ENCODE peak calls at places on chromosome 2, in five cellular contexts. O is H1, Z is IMR-90, Y is neuronal stem cell, K is mesenchymal stem cell. G is an unnamed sample.

GRCh38 chr2:81276595-81276994 is 972.0 kb upstream of the LRRTM1 start:
- DNase-seq in Y (no peak), Z (no peak), K (no peak), O (no peak), G (no peak)

GRCh38 chr2:36650031-36650430 is 46.5 kb upstream of the VIT start:
- DNase-seq in Y (no peak), K (peak), Z (peak), O (no peak), G (peak)

GRCh38 chr2:187541086-187542085 is 12.8 kb downstream of the TFPI start:
- DNase-seq in K (peak), Y (no peak), O (no peak), Z (peak), G (no peak)

GRCh38 chr2:233075966-233076339 is 15.8 kb downstream of the INPP5D start:
- DNase-seq in K (no peak), Y (no peak), O (no peak), Z (no peak), G (no peak)

GRCh38 chr2:189421644-189422043 is 19.6 kb upstream of the WDR75 start:
- DNase-seq in Z (peak), K (peak), Y (no peak), O (no peak), G (no peak)

GRCh38 chr2:24304098-24304497 is 56.2 kb downstream of the ITSN2 start:
- DNase-seq in Y (no peak), K (peak), O (no peak), Z (peak), G (no peak)

GRCh38 chr2:95728878-95729511 is 137.2 kb downstream of the TRIM43 start:
- DNase-seq in Z (peak), O (peak), K (peak), Y (peak), G (peak)

GRCh38 chr2:10571057-10571456 is 118.7 kb downstream of the NOL10 start:
- DNase-seq in Z (no peak), K (no peak), O (no peak), Y (no peak), G (no peak)

GRCh38 chr2:16666453-16666801 is 793 bp upstream of the CYRIA start:
- DNase-seq in Z (peak), K (peak), Y (no peak), O (peak), G (peak)

GRCh38 chr2:218272531-218273212 is 2.4 kb downstream of the PNKD start:
- DNase-seq in K (peak), Y (peak), Z (peak), O (peak), G (peak)

GRCh38 chr2:213105212-213105611 is 46.2 kb downstream of the IKZF2 start:
- DNase-seq in O (no peak), Y (no peak), K (no peak), Z (no peak), G (no peak)

GRCh38 chr2:23669413-23670244 is 257.3 kb downstream of the ATAD2B start:
- DNase-seq in O (no peak), Z (peak), Y (no peak), K (no peak), G (no peak)

GRCh38 chr2:165161510-165161909 is 42.3 kb downstream of the SCN3A start:
- DNase-seq in Y (no peak), O (no peak), Z (peak), K (peak), G (no peak)

GRCh38 chr2:233062447-233062842 is 2.3 kb downstream of the INPP5D start:
- DNase-seq in O (no peak), Z (no peak), Y (no peak), K (no peak), G (no peak)

GRCh38 chr2:236682651-236683422 is 113.2 kb downstream of the ACKR3 start:
- DNase-seq in K (no peak), O (no peak), Y (no peak), Z (no peak), G (no peak)

GRCh38 chr2:205187731-205188130 is 494.6 kb upstream of the NRP2 start:
- DNase-seq in Y (no peak), Z (peak), O (no peak), K (no peak), G (no peak)

GRCh38 chr2:232482301-232483238 is 5.1 kb downstream of the ECEL1 start:
- DNase-seq in Z (no peak), K (no peak), O (no peak), Y (no peak), G (peak)

GRCh38 chr2:10862330-10862729 is 49.4 kb upstream of the KCNF1 start:
- DNase-seq in O (no peak), Y (no peak), Z (no peak), K (no peak), G (no peak)

GRCh38 chr2:158034198-158034831 is 67.4 kb upstream of the UPP2 start:
- DNase-seq in Z (peak), Y (peak), O (no peak), K (peak), G (peak)

GRCh38 chr2:142025394-142025793 is 105.4 kb downstream of the LRP1B start:
- DNase-seq in K (no peak), Y (no peak), O (no peak), Z (no peak), G (no peak)

GRCh38 chr2:105929506-105929905 is 184.8 kb downstream of the NCK2 start:
- DNase-seq in O (no peak), Z (no peak), Y (no peak), K (no peak), G (no peak)

GRCh38 chr2:177893880-177894279 is 178.7 kb downstream of the PDE11A start:
- DNase-seq in Z (no peak), Y (no peak), O (no peak), K (no peak), G (no peak)

GRCh38 chr2:42881732-42882131 is 89.3 kb upstream of the HAAO start:
- DNase-seq in Y (no peak), O (no peak), Z (peak), K (no peak), G (no peak)

GRCh38 chr2:217911283-217911965 is 91.4 kb downstream of the TNS1 start:
- DNase-seq in K (no peak), O (no peak), Z (no peak), Y (no peak), G (no peak)

GRCh38 chr2:1722692-1723091 is 21.6 kb downstream of the PXDN start:
- DNase-seq in K (no peak), O (no peak), Z (no peak), Y (no peak), G (no peak)

GRCh38 chr2:28406276-28407096 is 13.8 kb downstream of the FOSL2 start:
- DNase-seq in Z (peak), O (no peak), Y (no peak), K (peak), G (no peak)

GRCh38 chr2:190382851-190383250 is 25.3 kb upstream of the MFSD6 start:
- DNase-seq in O (no peak), Y (no peak), Z (peak), K (peak), G (no peak)

GRCh38 chr2:72143441-72144356 is 4.0 kb downstream of the CYP26B1 start:
- DNase-seq in K (peak), Z (no peak), Y (no peak), O (peak), G (peak)

GRCh38 chr2:207530160-207531023 is 630 bp downstream of the CREB1 start:
- DNase-seq in Z (no peak), O (no peak), K (peak), Y (no peak), G (no peak)

GRCh38 chr2:13002536-13002935 is 285.8 kb downstream of the TRIB2 start:
- DNase-seq in K (no peak), Z (no peak), O (no peak), Y (no peak), G (no peak)

DNA sequence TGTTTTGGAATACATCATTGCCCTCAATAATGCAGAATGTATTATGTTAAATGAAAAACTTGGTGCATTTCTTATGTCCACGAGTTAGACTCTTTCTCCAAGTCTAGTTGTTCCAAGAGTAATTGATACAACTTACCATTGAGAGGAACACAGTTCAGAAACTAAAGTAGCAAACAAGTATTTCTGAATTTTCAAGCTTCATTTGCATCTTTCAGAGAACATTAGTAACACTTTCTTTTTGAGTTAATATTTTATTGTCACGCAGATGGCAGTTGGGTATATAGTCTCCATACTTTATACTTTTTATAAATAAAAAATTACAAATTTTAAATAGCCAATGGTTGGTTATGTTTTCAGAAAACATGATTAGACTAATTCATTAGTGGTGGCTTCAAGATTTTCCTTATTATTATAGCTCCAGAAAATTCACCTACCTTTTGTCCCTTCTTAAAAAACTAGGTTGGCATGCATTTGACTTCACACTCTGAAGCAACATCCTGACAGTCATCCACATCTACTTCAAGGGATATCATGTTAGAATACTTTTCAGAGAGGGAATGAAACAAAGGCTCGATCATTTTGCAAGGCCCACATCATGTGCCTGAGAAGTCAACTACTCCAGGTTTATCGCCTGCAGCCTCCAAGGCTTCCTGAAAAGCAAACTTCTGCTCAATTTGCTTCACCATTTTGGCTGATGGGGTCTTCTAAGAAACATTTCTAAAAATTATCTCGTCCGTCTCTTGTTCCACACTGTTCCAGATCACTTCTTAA is 29.9 kb downstream of the LYPD6B start:
- DNase-seq in O (no peak), Z (no peak), Y (no peak), K (peak), G (no peak)
- H3K14ac ChIP-seq in O (no peak), Z (peak), Y (no peak), K (no peak), G (no peak)

DNA sequence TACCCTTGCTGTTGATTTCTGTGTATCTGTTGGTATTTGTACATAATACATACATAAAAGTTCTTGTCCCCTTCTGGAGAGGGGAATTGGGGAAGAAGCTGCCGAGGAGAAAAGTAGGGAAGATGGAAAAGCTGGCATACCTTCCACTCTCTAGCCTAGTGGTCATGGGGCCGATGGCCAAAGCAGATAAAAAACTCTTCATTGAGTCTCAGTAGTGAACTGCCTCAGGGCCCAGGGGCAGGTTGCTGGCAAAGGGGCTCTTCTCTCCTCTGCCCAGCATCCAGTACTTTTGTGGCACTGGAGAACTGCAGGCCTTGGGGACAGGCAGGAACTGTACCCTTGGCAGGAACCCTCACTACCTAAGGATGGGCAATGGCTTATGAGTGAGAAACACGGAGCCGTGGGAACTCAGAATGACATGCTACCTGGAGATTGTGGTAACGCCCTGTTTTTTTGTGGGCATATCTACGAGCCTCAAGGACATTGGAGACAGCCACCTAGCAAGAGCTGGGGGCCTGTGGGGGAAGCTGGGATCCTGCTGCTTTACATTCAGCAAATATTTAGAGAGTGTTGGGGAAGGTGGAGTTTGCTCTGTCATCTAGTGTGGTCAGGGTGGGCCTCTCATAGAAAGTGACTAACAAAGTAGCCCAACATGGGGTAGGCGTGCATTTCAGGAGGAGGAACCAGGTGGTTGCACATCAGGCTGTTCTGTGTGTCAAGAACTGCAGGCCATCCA is 22.6 kb upstream of the ITGB6 start:
- DNase-seq in O (no peak), Z (no peak), Y (no peak), K (no peak), G (no peak)
- H3K14ac ChIP-seq in O (no peak), Z (peak), Y (no peak), K (no peak), G (no peak)

DNA sequence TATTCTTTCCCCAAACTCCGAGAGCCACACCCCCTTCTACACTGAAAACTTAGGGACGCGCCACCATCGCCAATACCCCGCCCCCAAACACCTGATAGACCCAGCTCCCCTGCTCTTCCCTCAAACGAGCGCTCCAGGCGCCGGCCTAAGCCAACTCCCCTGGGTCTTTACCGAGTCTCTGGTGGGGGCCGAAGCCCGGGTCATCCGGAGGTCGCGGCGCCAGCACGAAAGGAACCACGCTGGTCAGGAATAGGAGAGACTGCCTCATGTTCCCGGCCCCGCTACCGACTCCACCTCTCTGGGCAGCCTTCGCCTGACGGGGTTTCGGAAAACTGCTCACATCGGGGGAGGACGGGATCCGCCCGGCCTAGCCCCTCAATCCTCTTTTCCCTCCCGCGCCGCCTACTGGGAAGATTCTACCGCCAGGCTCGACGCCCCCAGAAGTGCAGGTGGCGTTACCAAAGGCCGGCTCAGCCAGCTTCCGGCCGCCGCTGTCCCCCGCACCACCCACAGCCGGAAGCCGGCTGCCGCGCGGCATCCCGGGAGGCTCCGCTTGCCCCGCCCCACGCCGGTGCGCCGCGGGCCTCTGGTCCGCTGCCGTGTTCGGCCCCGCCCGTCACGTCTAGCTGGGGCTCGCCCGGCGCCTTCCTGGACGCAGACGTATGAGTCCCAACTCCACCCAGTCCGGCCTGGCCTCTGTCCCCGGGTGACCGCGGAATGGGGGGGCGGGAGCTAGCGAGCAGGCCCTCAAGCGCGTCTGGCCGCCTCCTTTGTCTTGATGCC is at the start of gene ADAM17:
- DNase-seq in O (peak), K (peak), Z (peak), Y (peak), G (peak)
- H3K14ac ChIP-seq in O (no peak), K (peak), Z (peak), Y (peak), G (peak)

DNA sequence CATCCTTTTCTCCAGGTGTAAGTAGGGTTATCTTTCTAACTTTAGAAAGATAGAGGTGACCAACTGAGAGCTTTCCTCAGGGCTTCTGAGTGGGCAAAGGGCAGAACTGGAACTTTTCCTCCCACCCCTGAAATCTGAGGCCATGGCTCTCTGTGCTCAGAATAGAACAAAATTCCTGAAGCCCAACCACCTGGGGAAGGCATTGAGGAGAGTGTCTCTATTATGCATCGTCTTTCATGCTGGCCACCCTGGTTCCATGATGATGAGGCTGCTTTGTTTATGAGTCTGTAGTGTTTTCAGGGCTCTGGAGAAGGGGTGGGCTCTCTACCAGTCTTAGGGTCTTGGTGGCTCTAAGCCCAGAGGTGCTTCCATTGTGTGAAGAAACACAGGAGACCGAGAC is 30.7 kb upstream of the IL1R1 start:
- DNase-seq in O (no peak), Z (no peak), Y (no peak), K (no peak), G (no peak)
- H3K14ac ChIP-seq in O (no peak), Z (peak), Y (no peak), K (no peak), G (no peak)

DNA sequence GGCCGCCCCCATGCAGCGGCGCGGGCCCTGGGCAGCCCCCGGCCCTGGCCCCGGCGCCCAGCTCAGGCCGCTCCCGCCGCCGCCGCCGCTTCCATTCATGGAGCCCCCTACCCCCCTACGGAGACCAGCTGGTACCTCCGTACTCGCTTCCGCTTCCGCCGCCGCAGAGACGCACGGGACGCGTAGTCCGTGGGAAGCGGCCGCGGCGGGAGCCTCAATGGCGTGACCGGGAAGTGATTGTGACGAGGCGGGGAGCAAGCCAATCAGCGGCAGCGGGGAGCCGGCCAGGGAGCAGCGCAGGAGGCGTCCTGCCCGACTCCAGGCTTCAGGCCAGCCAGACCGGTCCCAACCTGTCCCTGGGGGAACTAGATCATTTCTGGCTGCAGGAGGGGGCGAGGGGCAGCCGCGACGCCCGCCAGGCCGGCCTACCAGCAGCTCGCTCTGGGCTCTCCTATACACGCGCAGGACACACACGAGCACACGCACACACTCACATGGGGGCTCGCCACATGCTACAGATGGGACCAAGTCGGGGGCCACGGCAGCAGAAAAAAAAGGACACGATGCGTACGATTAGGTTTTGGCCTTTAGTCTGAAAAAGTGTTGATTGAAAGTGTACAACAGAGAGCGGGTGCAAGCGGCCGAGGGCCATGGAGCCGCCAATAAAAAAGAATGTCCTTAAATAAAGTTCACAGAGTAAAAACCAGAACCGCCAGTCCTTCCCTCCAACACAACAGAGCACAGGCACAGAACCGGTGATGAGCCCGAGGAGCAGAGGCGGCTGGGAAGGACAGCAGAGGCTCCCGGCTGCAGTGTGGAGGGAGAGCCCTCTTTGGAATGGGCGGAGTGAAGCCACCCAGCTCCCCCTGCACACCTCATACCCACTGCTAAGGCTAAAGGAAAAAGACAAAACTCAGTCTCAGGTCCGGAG is at the start of gene ZNF513:
- DNase-seq in Z (peak), K (peak), Y (peak), O (peak), G (peak)
- H3K14ac ChIP-seq in Z (peak), K (no peak), Y (peak), O (peak), G (peak)

G was measured in H9.